ENCODE peak calls at places on chromosomes 3 and 15, in four cellular contexts. C is coronary artery, G is GM23338, O is dorsolateral prefrontal cortex. V is an unnamed sample.

GRCh38 chr3:23889401-23889800 is 27.4 kb downstream of the NKIRAS1 start:
- DNase-seq in G (no peak), C (no peak), O (no peak), V (no peak)

GRCh38 chr15:65248506-65248905 is 37.2 kb upstream of the CILP start:
- DNase-seq in O (no peak), G (peak), C (no peak), V (no peak)

GRCh38 chr3:11507719-11508118 is 136.0 kb downstream of the VGLL4 start:
- DNase-seq in C (no peak), G (no peak), O (no peak), V (no peak)

GRCh38 chr3:30495172-30496124 is 111.0 kb upstream of the TGFBR2 start:
- DNase-seq in G (no peak), C (no peak), O (no peak), V (no peak)

GRCh38 chr3:85781806-85782205 is 823.0 kb downstream of the CADM2 start:
- DNase-seq in C (no peak), G (no peak), O (no peak), V (no peak)

GRCh38 chr3:58160399-58160798 is 50.4 kb downstream of the DNASE1L3 start:
- DNase-seq in G (no peak), O (no peak), C (no peak), V (no peak)

GRCh38 chr3:65819896-65820295 is 218.8 kb downstream of the MAGI1 start:
- DNase-seq in G (no peak), O (no peak), C (no peak), V (no peak)

GRCh38 chr3:94069242-94069813 is 6.5 kb downstream of the NSUN3 start:
- DNase-seq in C (no peak), O (no peak), G (peak), V (no peak)

GRCh38 chr3:125381314-125381713 is 6.2 kb upstream of the ZNF148 start:
- DNase-seq in O (no peak), G (no peak), C (no peak), V (no peak)

GRCh38 chr3:94787734-94788133 is 724.9 kb downstream of the NSUN3 start:
- DNase-seq in O (no peak), G (no peak), C (no peak), V (no peak)

GRCh38 chr15:90257776-90258175 is 7.7 kb upstream of the NGRN start:
- DNase-seq in O (no peak), C (no peak), G (no peak), V (no peak)

GRCh38 chr3:185335799-185336198 is 27.1 kb upstream of the MAP3K13 start:
- DNase-seq in O (no peak), G (no peak), C (no peak), V (no peak)

GRCh38 chr3:188497021-188497420 is 343.1 kb downstream of the LPP start:
- DNase-seq in O (no peak), C (no peak), G (no peak), V (no peak)

GRCh38 chr15:57607570-57608000 is 15.9 kb downstream of the MYZAP start:
- DNase-seq in G (no peak), O (no peak), C (peak), V (no peak)

GRCh38 chr3:64209866-64210609 is 15.2 kb downstream of the PRICKLE2 start:
- DNase-seq in O (peak), G (no peak), C (peak), V (no peak)

GRCh38 chr15:51303462-51303861 is 34.9 kb downstream of the CYP19A1 start:
- DNase-seq in G (no peak), C (peak), O (no peak), V (no peak)

GRCh38 chr3:29280675-29281264 is at the start of gene RBMS3:
- DNase-seq in O (no peak), C (peak), G (peak), V (no peak)

GRCh38 chr15:75542386-75542797 is 36.7 kb downstream of the PTPN9 start:
- DNase-seq in O (no peak), C (no peak), G (no peak), V (no peak)

GRCh38 chr15:48602358-48603122 is 43.0 kb downstream of the FBN1 start:
- DNase-seq in G (peak), C (no peak), O (no peak), V (no peak)

GRCh38 chr15:72141171-72142084 is 23.2 kb downstream of the SENP8 start:
- DNase-seq in C (no peak), O (no peak), G (no peak), V (no peak)

GRCh38 chr15:92384391-92384790 is 9.3 kb upstream of the ST8SIA2 start:
- DNase-seq in O (no peak), G (no peak), C (no peak), V (no peak)

GRCh38 chr3:46386206-46386605 is 15.5 kb downstream of the CCR5 start:
- DNase-seq in G (no peak), C (no peak), O (no peak), V (no peak)

GRCh38 chr3:144821583-144821982 is 850.0 kb downstream of the DIPK2A start:
- DNase-seq in G (no peak), C (no peak), O (no peak), V (no peak)

GRCh38 chr3:24773798-24774197 is 279.1 kb upstream of the THRB start:
- DNase-seq in C (no peak), O (peak), G (peak), V (no peak)

GRCh38 chr15:74369756-74370155 is 2.3 kb upstream of the CYP11A1 start:
- DNase-seq in O (no peak), C (peak), G (no peak), V (no peak)

GRCh38 chr15:66278061-66278460 is 15.3 kb upstream of the DIS3L start:
- DNase-seq in O (no peak), C (no peak), G (no peak), V (no peak)

GRCh38 chr15:39873978-39874377 is 46.1 kb downstream of the GPR176 start:
- DNase-seq in C (no peak), O (no peak), G (no peak), V (no peak)

GRCh38 chr15:39874890-39875549 is 45.0 kb downstream of the GPR176 start:
- DNase-seq in O (no peak), C (no peak), G (peak), V (no peak)

GRCh38 chr15:39868396-39868795 is 51.7 kb downstream of the GPR176 start:
- DNase-seq in C (no peak), G (no peak), O (no peak), V (no peak)

GRCh38 chr15:39869251-39869650 is 50.8 kb downstream of the GPR176 start:
- DNase-seq in C (no peak), O (no peak), G (no peak), V (no peak)

DNA sequence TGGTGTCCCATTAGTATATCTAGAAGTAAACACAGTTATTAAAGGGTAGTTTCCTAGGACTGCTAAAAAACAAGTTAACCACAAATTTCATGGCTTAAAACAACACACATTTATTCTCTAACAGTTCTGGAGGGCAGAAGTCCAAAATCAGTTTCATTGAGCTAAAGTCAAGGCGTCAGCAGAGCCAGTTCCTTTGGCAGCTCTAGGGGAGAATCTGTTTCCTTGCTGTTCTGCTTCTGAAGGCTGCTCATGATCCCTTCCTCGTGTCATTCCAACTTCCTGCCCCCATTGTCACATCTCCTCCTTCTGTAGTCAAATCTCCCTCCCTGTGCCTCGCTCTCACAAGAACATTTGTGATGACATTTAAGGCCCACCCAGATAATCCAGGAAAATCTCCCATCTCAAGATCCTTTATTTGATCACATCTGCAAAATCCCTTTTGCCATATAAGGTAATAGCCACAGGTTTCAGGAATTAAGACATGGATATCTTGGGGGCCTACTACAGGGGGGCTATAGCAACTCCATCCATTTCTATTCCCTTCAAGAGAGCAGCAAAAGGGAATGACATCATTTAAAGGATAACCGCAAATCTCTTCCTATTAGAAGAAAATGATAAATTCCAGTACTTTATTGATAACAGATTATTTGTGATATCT is 50.1 kb downstream of the GPR176 start:
- DNase-seq in C (no peak), G (no peak), O (no peak), V (no peak)
- TF ChIP-seq CTCF in C (no peak), G (no peak), O (no peak), V (no peak)

DNA sequence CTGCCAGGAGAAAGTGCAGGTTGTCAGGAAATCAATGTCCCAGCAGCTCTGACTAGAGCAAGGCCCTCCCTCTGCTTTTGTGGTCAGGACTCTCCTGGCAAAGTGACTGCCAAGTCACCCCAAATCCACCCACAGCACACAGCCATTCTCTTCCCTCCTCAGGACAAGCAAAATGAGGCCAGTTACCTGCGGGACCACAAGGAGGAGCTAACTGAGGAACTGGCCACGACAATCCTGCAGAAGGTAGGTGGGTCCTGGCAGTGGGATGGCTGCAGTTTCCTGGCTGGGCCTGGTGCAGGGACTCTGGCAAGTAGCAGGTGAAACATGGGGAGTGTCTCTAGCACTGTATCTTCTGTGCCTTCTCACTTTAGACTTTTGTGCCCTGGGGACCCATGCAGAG is 142.5 kb upstream of the EIF1B start:
- DNase-seq in G (peak), C (no peak), O (no peak), V (no peak)
- TF ChIP-seq CTCF in G (peak), C (no peak), O (no peak), V (no peak)

GRCh38 chr3:48989796-48990635 is at the start of gene P4HTM:
- DNase-seq in O (peak), G (peak), C (peak), V (peak)
- TF ChIP-seq CTCF in O (peak), G (peak), C (no peak), V (no peak)

GRCh38 chr3:115937054-115937453 is 313.7 kb downstream of the GAP43 start:
- DNase-seq in O (no peak), G (no peak), C (no peak), V (no peak)
- TF ChIP-seq CTCF in O (no peak), G (peak), C (no peak), V (peak)

GRCh38 chr3:4720316-4721075 is 227.3 kb downstream of the ITPR1 start:
- DNase-seq in C (peak), O (no peak), G (peak), V (no peak)

GRCh38 chr3:4723921-4724698 is 231.0 kb downstream of the ITPR1 start:
- DNase-seq in C (no peak), G (no peak), O (no peak), V (no peak)

GRCh38 chr3:4719011-4719649 is 226.0 kb downstream of the ITPR1 start:
- DNase-seq in C (no peak), G (no peak), O (no peak), V (no peak)

GRCh38 chr3:4721511-4721911 is 228.4 kb downstream of the ITPR1 start:
- DNase-seq in G (no peak), C (no peak), O (no peak), V (no peak)

DNA sequence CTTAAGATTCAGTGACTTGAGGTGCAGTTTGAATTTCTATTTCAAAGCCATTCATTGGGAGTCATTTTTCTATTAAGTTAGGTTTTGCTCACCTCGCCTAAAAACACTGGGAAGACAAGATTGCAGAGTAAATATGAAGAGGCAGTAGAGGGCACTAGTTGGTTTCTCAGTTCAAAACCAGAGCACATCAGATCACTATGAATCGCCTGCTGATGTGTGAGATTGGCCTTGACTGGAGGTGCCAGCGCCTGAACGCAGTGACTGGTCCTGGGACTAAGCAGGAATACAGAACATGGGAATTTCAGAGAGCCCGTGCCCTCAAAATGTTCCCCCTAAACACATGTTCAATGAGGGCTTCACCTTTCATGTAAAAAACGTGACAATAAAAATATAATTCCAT is 229.0 kb downstream of the ITPR1 start:
- DNase-seq in O (no peak), G (peak), C (no peak), V (peak)
- TF ChIP-seq CTCF in O (peak), G (peak), C (no peak), V (peak)

DNA sequence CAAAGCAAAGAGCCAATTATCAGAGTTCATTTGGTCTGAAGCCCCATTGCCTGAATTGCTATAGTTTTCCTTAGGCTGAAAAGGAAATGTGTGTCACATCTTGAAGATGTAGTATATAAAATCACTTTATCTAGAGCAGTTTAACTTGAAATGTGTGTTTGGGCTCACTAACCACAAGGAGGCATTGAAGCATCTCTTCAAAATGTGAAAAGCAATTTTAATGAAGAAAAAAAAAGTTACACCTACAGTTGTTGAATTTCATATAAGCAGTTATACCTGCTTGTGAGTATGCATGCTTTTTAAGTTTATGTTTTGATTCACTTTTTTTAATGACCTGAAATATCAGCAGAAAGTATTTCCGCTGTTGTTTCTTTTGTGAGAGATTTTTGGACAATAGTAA is 129.3 kb downstream of the IQCH start:
- DNase-seq in O (no peak), G (no peak), C (no peak), V (no peak)
- TF ChIP-seq CTCF in O (no peak), G (peak), C (no peak), V (peak)

V was measured in D721Med.